ENCODE peak calls at places on chromosomes 4 and X, in seven cellular contexts. H is H1, J is WTC11, K is HCT116, G is HepG2, B is GM12878, T is K562. U is an unnamed sample.
A peak's percentile ranks its signal among the peaks of the same experiment; 100 is the strongest.

GRCh38 chr4:498328-498919 is 532 bp downstream of the ZNF721 start:
- DNase-seq in H (no peak), J (no peak), K (no peak), G (peak; percentile 8), B (no peak), T (no peak), U (no peak)

GRCh38 chr4:102717448-102718092 is 43.2 kb downstream of the MANBA start:
- DNase-seq in H (no peak), J (no peak), K (no peak), G (peak; percentile 73), B (no peak), T (no peak), U (no peak)

GRCh38 chr4:132218406-132218805 is 930.7 kb upstream of the PCDH10 start:
- DNase-seq in H (no peak), J (no peak), K (no peak), G (no peak), B (no peak), T (no peak), U (no peak)

GRCh38 chr4:137312257-137312656 is 220.0 kb downstream of the PCDH18 start:
- DNase-seq in H (no peak), J (no peak), K (no peak), G (no peak), B (no peak), T (no peak), U (no peak)

GRCh38 chr4:168995537-168996295 is 14.3 kb downstream of the CBR4 start:
- DNase-seq in H (no peak), J (no peak), K (no peak), G (no peak), B (no peak), T (no peak), U (no peak)

GRCh38 chrX:40081679-40082068 is 16.1 kb downstream of the BCOR start:
- DNase-seq in H (no peak), J (no peak), K (no peak), G (no peak), B (no peak), T (no peak), U (no peak)

GRCh38 chr4:48431401-48431800 is 51.7 kb upstream of the SLC10A4 start:
- DNase-seq in H (no peak), J (no peak), K (no peak), G (no peak), B (no peak), T (no peak), U (no peak)

GRCh38 chrX:153913211-153913610 is 8.7 kb downstream of the AVPR2 start:
- DNase-seq in H (no peak), J (no peak), K (no peak), G (no peak), B (no peak), T (no peak), U (no peak)

GRCh38 chrX:31268359-31268758 is 196.5 kb upstream of the FTHL17 start:
- DNase-seq in H (no peak), J (no peak), K (no peak), G (peak; percentile 2), B (no peak), T (no peak), U (peak; percentile 8)

GRCh38 chrX:45850775-45851433 is 650.2 kb upstream of the DIPK2B start:
- DNase-seq in H (no peak), J (peak; percentile 28), K (no peak), G (peak; percentile 6), B (no peak), T (no peak), U (peak; percentile 31)

GRCh38 chr4:151218343-151218742 is 58.6 kb upstream of the PRSS48 start:
- DNase-seq in H (no peak), J (no peak), K (no peak), G (no peak), B (no peak), T (no peak), U (no peak)

GRCh38 chr4:66071911-66072310 is 401.6 kb upstream of the EPHA5 start:
- DNase-seq in H (no peak), J (no peak), K (no peak), G (no peak), B (no peak), T (no peak), U (no peak)

GRCh38 chr4:24857996-24858395 is 54.8 kb downstream of the CCDC149 start:
- DNase-seq in H (no peak), J (no peak), K (no peak), G (no peak), B (no peak), T (no peak), U (no peak)

GRCh38 chrX:152878976-152879755 is 18.7 kb upstream of the ZNF185 start:
- DNase-seq in H (no peak), J (no peak), K (no peak), G (no peak), B (no peak), T (no peak), U (no peak)

GRCh38 chr4:152115794-152116193 is 355.0 kb upstream of the GATB start:
- DNase-seq in H (no peak), J (no peak), K (no peak), G (no peak), B (no peak), T (no peak), U (no peak)

GRCh38 chr4:17024430-17024829 is 126.0 kb upstream of the LDB2 start:
- DNase-seq in H (no peak), J (no peak), K (no peak), G (no peak), B (no peak), T (no peak), U (no peak)

GRCh38 chrX:134599173-134599914 is 58.9 kb downstream of the PLAC1 start:
- DNase-seq in H (no peak), J (no peak), K (no peak), G (no peak), B (peak; percentile 8), T (no peak), U (no peak)

GRCh38 chrX:110698696-110699095 is 96.9 kb downstream of the CHRDL1 start:
- DNase-seq in H (no peak), J (no peak), K (no peak), G (no peak), B (no peak), T (no peak), U (no peak)

GRCh38 chrX:25524150-25524549 is 508.4 kb upstream of the ARX start:
- DNase-seq in H (no peak), J (no peak), K (no peak), G (peak; percentile 82), B (no peak), T (no peak), U (no peak)

GRCh38 chr4:2341911-2342652 is 76.4 kb downstream of the ZFYVE28 start:
- DNase-seq in H (no peak), J (no peak), K (no peak), G (no peak), B (no peak), T (no peak), U (no peak)

GRCh38 chrX:41110801-41111625 is 25.8 kb downstream of the USP9X start:
- DNase-seq in H (no peak), J (no peak), K (no peak), G (no peak), B (no peak), T (no peak), U (no peak)

GRCh38 chr4:81550005-81550896 is 78.5 kb upstream of the RASGEF1B start:
- DNase-seq in H (no peak), J (no peak), K (no peak), G (no peak), B (no peak), T (no peak), U (no peak)

GRCh38 chr4:119105605-119106004 is 30.0 kb upstream of the MYOZ2 start:
- DNase-seq in H (no peak), J (no peak), K (no peak), G (no peak), B (no peak), T (no peak), U (no peak)

GRCh38 chrX:41334866-41335589 is 1.1 kb downstream of the DDX3X start:
- DNase-seq in H (no peak), J (peak; percentile 29), K (no peak), G (no peak), B (no peak), T (peak; percentile 41), U (peak; percentile 46)

GRCh38 chrX:826026-826425 is 195.4 kb downstream of the SHOX start:
- DNase-seq in H (no peak), J (no peak), K (no peak), G (no peak), B (no peak), T (no peak), U (no peak)

GRCh38 chr4:59945277-59945676 is 1254.8 kb upstream of the ADGRL3 start:
- DNase-seq in H (no peak), J (no peak), K (no peak), G (no peak), B (no peak), T (no peak), U (no peak)

GRCh38 chr4:20696815-20697214 is 3.4 kb upstream of the PACRGL start:
- DNase-seq in H (no peak), J (no peak), K (no peak), G (no peak), B (no peak), T (no peak), U (no peak)

GRCh38 chr4:145234086-145234694 is 53.8 kb upstream of the OTUD4 start:
- DNase-seq in H (peak; percentile 9), J (peak; percentile 66), K (peak; percentile 35), G (peak; percentile 61), B (peak; percentile 49), T (peak; percentile 42), U (peak; percentile 50)

GRCh38 chrX:13937370-13938052 is 92.2 kb downstream of the GEMIN8 start:
- DNase-seq in H (no peak), J (no peak), K (no peak), G (no peak), B (no peak), T (no peak), U (peak; percentile 23)

GRCh38 chr4:124873361-124874171 is 161.0 kb upstream of the ANKRD50 start:
- DNase-seq in H (peak; percentile 39), J (no peak), K (no peak), G (no peak), B (no peak), T (no peak), U (no peak)
- TF ChIP-seq SP1 in H (no peak), J (no peak), K (no peak), G (no peak), B (no peak), T (no peak), U (no peak)

GRCh38 chr4:129358571-129358970 is 262.6 kb downstream of the C4orf33 start:
- DNase-seq in H (no peak), J (no peak), K (peak; percentile 26), G (no peak), B (no peak), T (no peak), U (no peak)
- TF ChIP-seq SP1 in H (no peak), J (no peak), K (peak; percentile 33), G (no peak), B (no peak), T (no peak), U (no peak)

GRCh38 chr4:5545271-5545670 is 163.1 kb downstream of the EVC2 start:
- DNase-seq in H (no peak), J (no peak), K (no peak), G (no peak), B (no peak), T (no peak), U (no peak)
- TF ChIP-seq SP1 in H (no peak), J (no peak), K (no peak), G (no peak), B (no peak), T (no peak), U (no peak)

GRCh38 chr4:56530269-56531148 is 24.9 kb downstream of the ARL9 start:
- DNase-seq in H (no peak), J (peak; percentile 90), K (peak; percentile 62), G (peak; percentile 12), B (no peak), T (peak; percentile 99), U (peak; percentile 96)
- TF ChIP-seq SP1 in H (no peak), J (no peak), K (no peak), G (no peak), B (no peak), T (no peak), U (no peak)